ENCODE peak calls at places on chromosomes 6 and 20, in nine cellular contexts. O is cardiac septum; J is stimulated activated CD4-positive, alpha-beta T cell treated with anti-CD3 and anti-CD28 coated beads, Interleukin-1b, Interleukin-23, amount 100 ng/mL, for 1 hour; Q is heart right ventricle; W is cerebellar cortex; S is H54; R is GM23248; X is NCI-H1105; Y is aorta. Z is an unnamed sample.

GRCh38 chr20:50604451-50604850 is 86.9 kb downstream of the RIPOR3 start:
- DNase-seq in O (no peak), J (no peak), Q (no peak), W (no peak), S (no peak), R (no peak), X (no peak), Y (no peak), Z (no peak)

GRCh38 chr6:158213925-158214674 is 46.0 kb downstream of the GTF2H5 start:
- DNase-seq in O (no peak), J (no peak), Q (peak; percentile 56), W (peak; percentile 84), S (no peak), R (peak; percentile 90), X (peak; percentile 79), Y (peak; percentile 77), Z (peak; percentile 38)

GRCh38 chr6:89928604-89929003 is 34.3 kb downstream of the GJA10 start:
- DNase-seq in O (no peak), J (no peak), Q (no peak), W (no peak), S (no peak), R (peak; percentile 59), X (no peak), Y (no peak), Z (no peak)

GRCh38 chr6:159728552-159728951 is 1.2 kb downstream of the WTAP start:
- DNase-seq in O (no peak), J (no peak), Q (no peak), W (no peak), S (no peak), R (peak; percentile 24), X (no peak), Y (no peak), Z (no peak)

GRCh38 chr6:125821825-125822281 is 31.1 kb downstream of the NCOA7 start:
- DNase-seq in O (no peak), J (no peak), Q (no peak), W (no peak), S (no peak), R (no peak), X (peak; percentile 7), Y (no peak), Z (no peak)

GRCh38 chr6:22673474-22673873 is 104.1 kb downstream of the HDGFL1 start:
- DNase-seq in O (no peak), J (no peak), Q (no peak), W (no peak), S (no peak), R (no peak), X (no peak), Y (no peak), Z (no peak)

GRCh38 chr20:57526067-57526884 is 1.3 kb upstream of the CTCFL start:
- DNase-seq in O (no peak), J (no peak), Q (no peak), W (peak; percentile 5), S (no peak), R (no peak), X (no peak), Y (no peak), Z (no peak)

GRCh38 chr6:113719056-113719455 is 138.1 kb upstream of the MARCKS start:
- DNase-seq in O (no peak), J (no peak), Q (no peak), W (no peak), S (no peak), R (peak; percentile 37), X (no peak), Y (no peak), Z (peak; percentile 57)

GRCh38 chr6:33417903-33418689 is at the start of gene CUTA:
- DNase-seq in O (peak; percentile 100), J (peak; percentile 87), Q (peak; percentile 99), W (peak; percentile 100), S (peak; percentile 95), R (peak; percentile 100), X (peak; percentile 99), Y (peak; percentile 100), Z (peak; percentile 90)

GRCh38 chr6:6915813-6916547 is 191.8 kb upstream of the RREB1 start:
- DNase-seq in O (no peak), J (no peak), Q (peak; percentile 53), W (peak; percentile 25), S (no peak), R (peak; percentile 70), X (no peak), Y (no peak), Z (no peak)

GRCh38 chr20:51175724-51176123 is 152.8 kb upstream of the KCNG1 start:
- DNase-seq in O (peak; percentile 44), J (no peak), Q (no peak), W (no peak), S (no peak), R (no peak), X (no peak), Y (no peak), Z (no peak)

GRCh38 chr20:33725607-33726264 is 5.6 kb upstream of the PXMP4 start:
- DNase-seq in O (no peak), J (no peak), Q (no peak), W (no peak), S (no peak), R (no peak), X (no peak), Y (no peak), Z (no peak)

GRCh38 chr20:50220894-50221266 is 30.2 kb downstream of the CEBPB start:
- DNase-seq in O (no peak), J (no peak), Q (no peak), W (no peak), S (no peak), R (no peak), X (no peak), Y (peak; percentile 40), Z (no peak)

GRCh38 chr6:77463308-77463880 is at the start of gene HTR1B:
- DNase-seq in O (no peak), J (no peak), Q (no peak), W (no peak), S (no peak), R (peak; percentile 35), X (no peak), Y (peak; percentile 64), Z (no peak)

GRCh38 chr6:139256087-139256486 is 35.7 kb downstream of the TXLNB start:
- DNase-seq in O (no peak), J (no peak), Q (peak; percentile 50), W (no peak), S (no peak), R (peak; percentile 85), X (no peak), Y (peak; percentile 63), Z (no peak)

GRCh38 chr6:56278186-56278585 is 30.8 kb upstream of the COL21A1 start:
- DNase-seq in O (no peak), J (no peak), Q (no peak), W (no peak), S (no peak), R (no peak), X (no peak), Y (no peak), Z (no peak)

GRCh38 chr6:17673543-17674254 is 33.0 kb downstream of the NUP153 start:
- DNase-seq in O (no peak), J (no peak), Q (no peak), W (no peak), S (no peak), R (no peak), X (no peak), Y (no peak), Z (no peak)

GRCh38 chr6:79338493-79338892 is 104.0 kb upstream of the HMGN3 start:
- DNase-seq in O (no peak), J (no peak), Q (no peak), W (no peak), S (no peak), R (no peak), X (no peak), Y (no peak), Z (no peak)

GRCh38 chr6:106916891-106917290 is 57.6 kb downstream of the CD24 start:
- DNase-seq in O (no peak), J (no peak), Q (no peak), W (no peak), S (no peak), R (no peak), X (no peak), Y (no peak), Z (no peak)

GRCh38 chr6:122838060-122838780 is 49.2 kb downstream of the SMPDL3A start:
- DNase-seq in O (no peak), J (no peak), Q (no peak), W (peak; percentile 29), S (no peak), R (peak; percentile 41), X (no peak), Y (no peak), Z (no peak)

GRCh38 chr6:41696788-41697187 is 38.6 kb downstream of the TFEB start:
- DNase-seq in O (no peak), J (no peak), Q (no peak), W (no peak), S (no peak), R (no peak), X (no peak), Y (no peak), Z (no peak)